ENCODE peak calls at places on chromosomes 5 and 9, in ten cellular contexts. N is stomach, E is tibial nerve, L is ovary, R is lower leg skin, D is prostate gland, Q is gastrocnemius medialis, Y is body of pancreas, Z is A549, F is GM12878. G is an unnamed sample.

GRCh38 chr5:171710451-171711024 is 75.1 kb upstream of the SMIM23 start:
- DNase-seq in N (no peak), E (no peak), L (no peak), R (peak), D (no peak), Q (no peak), Y (no peak), Z (no peak), F (no peak), G (no peak)

GRCh38 chr9:114370985-114371335 is 16.8 kb downstream of the AKNA start:
- DNase-seq in N (no peak), E (no peak), L (no peak), R (no peak), D (no peak), Q (no peak), Y (no peak), Z (no peak), F (no peak), G (no peak)

GRCh38 chr5:3694819-3695218 is 99.2 kb downstream of the IRX1 start:
- DNase-seq in N (no peak), E (no peak), L (no peak), R (no peak), D (no peak), Q (no peak), Y (no peak), Z (no peak), F (no peak), G (no peak)

GRCh38 chr5:27290166-27290565 is 251.8 kb upstream of the CDH9 start:
- DNase-seq in N (no peak), E (no peak), L (no peak), R (no peak), D (no peak), Q (no peak), Y (no peak), Z (no peak), F (no peak), G (no peak)

GRCh38 chr5:175867587-175868347 is 3.6 kb upstream of the CPLX2 start:
- DNase-seq in N (no peak), E (no peak), L (no peak), R (no peak), D (no peak), Q (no peak), Y (peak), Z (peak), F (no peak), G (no peak)

GRCh38 chr9:76912631-76913275 is 6.8 kb upstream of the PRUNE2 start:
- DNase-seq in N (no peak), E (no peak), L (no peak), R (no peak), D (no peak), Q (no peak), Y (peak), Z (no peak), F (no peak), G (no peak)

GRCh38 chr5:59517926-59518585 is 375.5 kb downstream of the PDE4D start:
- DNase-seq in N (no peak), E (no peak), L (no peak), R (no peak), D (no peak), Q (no peak), Y (no peak), Z (peak), F (no peak), G (no peak)

GRCh38 chr5:77638763-77639451 is 394 bp upstream of the OTP start:
- DNase-seq in N (no peak), E (no peak), L (no peak), R (no peak), D (no peak), Q (no peak), Y (no peak), Z (no peak), F (no peak), G (no peak)

GRCh38 chr5:31771045-31771444 is 132.1 kb downstream of the PDZD2 start:
- DNase-seq in N (no peak), E (no peak), L (no peak), R (no peak), D (no peak), Q (no peak), Y (no peak), Z (no peak), F (peak), G (no peak)

GRCh38 chr9:6931913-6932312 is 174.1 kb downstream of the KDM4C start:
- DNase-seq in N (peak), E (no peak), L (no peak), R (no peak), D (no peak), Q (no peak), Y (no peak), Z (no peak), F (no peak), G (no peak)

GRCh38 chr5:172669808-172670402 is 28.8 kb downstream of the NEURL1B start:
- DNase-seq in N (no peak), E (no peak), L (peak), R (no peak), D (no peak), Q (no peak), Y (no peak), Z (no peak), F (no peak), G (no peak)

GRCh38 chr5:177491429-177491945 is 5.9 kb downstream of the PDLIM7 start:
- DNase-seq in N (no peak), E (no peak), L (peak), R (no peak), D (no peak), Q (no peak), Y (no peak), Z (peak), F (no peak), G (no peak)

GRCh38 chr5:173665326-173665725 is 48.9 kb upstream of the BOD1 start:
- DNase-seq in N (no peak), E (no peak), L (no peak), R (peak), D (no peak), Q (no peak), Y (no peak), Z (no peak), F (no peak), G (no peak)

GRCh38 chr5:1161832-1162229 is 39.6 kb upstream of the SLC6A19 start:
- DNase-seq in N (peak), E (peak), L (peak), R (peak), D (peak), Q (no peak), Y (peak), Z (no peak), F (no peak), G (peak)

GRCh38 chr9:120892748-120893584 is 16.0 kb upstream of the PHF19 start:
- DNase-seq in N (no peak), E (no peak), L (no peak), R (no peak), D (no peak), Q (no peak), Y (peak), Z (no peak), F (no peak), G (no peak)

GRCh38 chr5:176162206-176162605 is 76.0 kb upstream of the SIMC1 start:
- DNase-seq in N (peak), E (no peak), L (peak), R (no peak), D (no peak), Q (no peak), Y (peak), Z (no peak), F (no peak), G (no peak)

GRCh38 chr9:74760031-74760700 is 127.6 kb downstream of the TRPM6 start:
- DNase-seq in N (no peak), E (no peak), L (no peak), R (no peak), D (no peak), Q (no peak), Y (no peak), Z (no peak), F (no peak), G (no peak)

GRCh38 chr9:32969270-32969669 is 32.2 kb downstream of the APTX start:
- DNase-seq in N (no peak), E (no peak), L (no peak), R (no peak), D (no peak), Q (no peak), Y (no peak), Z (no peak), F (no peak), G (no peak)

DNA sequence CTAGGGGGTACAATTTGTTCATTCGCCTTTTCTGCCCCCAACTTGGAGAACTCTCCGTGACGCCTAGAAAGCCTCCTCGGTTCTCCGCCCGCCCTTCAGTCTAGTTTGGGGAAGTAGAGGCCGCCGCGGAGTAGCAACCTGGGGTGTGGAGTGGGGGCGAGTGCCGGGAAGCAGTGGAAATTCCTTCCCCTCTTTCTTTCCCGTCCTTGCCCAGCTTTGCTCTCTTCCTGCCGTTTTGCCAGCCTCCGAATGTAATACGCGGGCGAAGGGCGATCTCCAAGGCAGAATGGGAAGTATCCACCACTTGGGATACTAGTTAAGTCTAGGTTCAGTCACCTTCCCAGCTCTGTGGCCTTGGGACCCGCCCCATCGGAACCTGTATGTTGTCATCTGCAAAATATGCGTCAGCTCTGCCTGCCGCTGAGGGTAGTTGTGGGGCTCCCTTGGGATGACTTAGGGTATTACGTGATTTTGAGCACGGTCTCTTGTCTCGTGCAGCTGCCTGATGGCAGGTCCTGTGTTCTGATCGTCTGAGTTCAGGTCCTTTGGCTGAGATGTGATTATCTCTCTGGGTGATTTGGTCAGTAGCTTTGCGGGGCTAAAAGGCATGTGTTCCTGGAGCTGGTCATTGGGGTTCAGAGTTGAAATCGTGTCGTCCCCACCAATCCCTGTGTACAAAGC is 726 bp downstream of the PAM start:
- DNase-seq in N (peak), E (peak), L (peak), R (peak), D (peak), Q (peak), Y (peak), Z (peak), F (peak), G (peak)
- TF ChIP-seq POLR2A in N (no peak), E (no peak), L (peak), R (no peak), D (peak), Q (peak), Y (peak), Z (no peak), F (no peak), G (peak)

DNA sequence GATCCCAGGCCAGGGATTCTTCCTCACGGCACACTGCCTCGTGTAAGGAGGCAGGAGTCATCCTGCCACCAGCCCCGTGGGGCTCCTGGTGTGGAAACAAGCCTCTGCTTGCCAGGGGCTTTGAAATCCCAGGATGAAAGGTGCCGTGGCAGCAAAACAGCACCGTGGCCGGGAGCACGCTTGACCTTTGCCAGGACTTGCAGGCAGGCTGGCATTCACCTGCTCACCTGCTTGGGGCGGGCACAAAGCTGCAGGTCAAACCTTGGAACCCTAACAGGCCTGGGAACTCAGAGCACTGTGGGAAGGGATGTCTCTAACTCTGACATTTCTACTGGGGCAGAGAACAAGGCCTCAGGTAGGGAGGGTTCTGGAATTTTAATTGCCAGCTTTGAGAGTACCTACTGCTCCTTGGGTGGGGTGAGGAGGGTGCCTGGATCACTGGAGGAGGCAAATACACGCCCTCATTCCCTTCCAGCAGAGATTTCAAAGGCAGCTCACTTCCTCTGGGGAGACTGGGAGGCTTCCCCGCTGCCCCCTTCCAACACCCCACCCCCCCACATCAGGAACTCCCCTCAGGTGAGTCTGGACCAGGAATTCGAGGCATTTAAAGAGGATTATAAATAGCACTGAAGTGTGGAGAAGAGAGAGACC is 45.6 kb upstream of the STXBP1 start:
- DNase-seq in N (peak), E (no peak), L (no peak), R (no peak), D (peak), Q (no peak), Y (no peak), Z (no peak), F (no peak), G (peak)
- H3K4me3 ChIP-seq in N (peak), E (peak), L (no peak), R (no peak), D (peak), Q (peak), Y (peak), Z (peak), F (no peak), G (no peak)

DNA sequence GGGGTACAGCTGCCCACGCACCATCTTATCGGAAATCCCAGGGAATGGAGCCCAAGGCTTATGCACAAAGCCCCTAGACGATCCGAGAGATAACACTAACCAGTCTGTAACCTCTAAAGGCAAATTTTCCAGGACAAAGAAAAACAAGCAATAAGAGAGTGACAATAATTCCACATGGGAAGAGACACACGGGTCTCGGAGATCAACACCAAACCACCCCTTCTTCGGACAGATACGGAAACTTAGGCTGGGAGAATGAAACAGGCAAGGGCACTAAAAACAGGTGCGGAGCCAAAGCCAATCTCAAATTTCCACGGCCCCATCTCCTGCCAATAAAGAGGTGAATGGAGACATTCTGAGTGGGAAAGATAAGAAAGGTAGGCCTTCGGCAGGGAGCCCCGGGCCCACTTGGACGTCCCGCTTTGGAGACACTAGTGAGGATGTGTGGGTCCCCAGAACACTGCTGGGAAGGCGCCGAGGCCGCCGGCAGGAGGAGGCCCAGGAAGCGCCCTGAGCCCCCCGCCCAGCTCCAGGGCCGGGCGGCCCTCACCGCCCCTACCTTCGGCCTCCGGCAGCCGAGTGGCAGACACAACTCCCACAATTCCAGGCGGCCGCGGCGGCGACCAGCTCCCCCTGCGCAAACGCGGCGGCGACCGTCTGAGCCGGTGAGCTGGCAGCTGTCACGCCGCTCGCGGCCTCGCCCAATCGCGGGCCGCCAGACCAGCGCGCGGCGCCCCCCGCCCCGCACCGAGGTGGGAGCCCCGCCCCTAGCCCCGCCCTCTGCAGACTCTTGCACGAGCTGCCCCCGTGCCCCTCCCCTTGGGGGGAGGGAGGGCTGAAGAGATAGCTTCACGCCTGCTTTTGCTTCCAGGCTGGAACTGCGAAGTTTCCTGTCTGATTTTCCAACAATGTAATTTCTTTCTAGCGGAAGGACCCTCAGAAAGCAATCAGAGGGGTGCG is at the start of gene SIL1:
- DNase-seq in N (peak), E (peak), L (peak), R (peak), D (peak), Q (peak), Y (peak), Z (peak), F (peak), G (peak)
- TF ChIP-seq POLR2A in N (no peak), E (peak), L (peak), R (no peak), D (peak), Q (peak), Y (peak), Z (peak), F (peak), G (peak)

DNA sequence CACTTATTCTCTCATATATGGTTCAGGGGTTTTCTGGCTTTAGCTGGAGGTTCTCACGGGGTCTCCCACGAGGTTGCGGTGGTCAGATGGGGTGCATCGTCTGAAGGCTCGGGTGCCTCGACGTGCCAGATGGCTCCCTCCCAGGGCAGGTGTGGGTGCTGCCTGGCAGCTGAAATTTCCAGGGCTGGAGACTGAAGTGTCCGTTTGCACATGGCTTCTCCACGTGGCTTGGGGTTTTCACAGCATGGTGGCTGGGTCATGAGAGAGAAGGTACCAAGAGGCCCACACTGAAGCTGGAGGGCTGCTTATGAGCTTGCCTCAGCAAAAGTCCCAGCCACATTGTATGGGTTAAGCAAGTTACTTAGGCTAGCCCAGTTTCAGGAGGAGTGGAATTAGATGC is 218.6 kb downstream of the AGTPBP1 start:
- DNase-seq in N (no peak), E (no peak), L (no peak), R (peak), D (no peak), Q (no peak), Y (no peak), Z (no peak), F (no peak), G (no peak)
- H3K4me3 ChIP-seq in N (no peak), E (no peak), L (no peak), R (no peak), D (no peak), Q (no peak), Y (no peak), Z (peak), F (no peak), G (no peak)

DNA sequence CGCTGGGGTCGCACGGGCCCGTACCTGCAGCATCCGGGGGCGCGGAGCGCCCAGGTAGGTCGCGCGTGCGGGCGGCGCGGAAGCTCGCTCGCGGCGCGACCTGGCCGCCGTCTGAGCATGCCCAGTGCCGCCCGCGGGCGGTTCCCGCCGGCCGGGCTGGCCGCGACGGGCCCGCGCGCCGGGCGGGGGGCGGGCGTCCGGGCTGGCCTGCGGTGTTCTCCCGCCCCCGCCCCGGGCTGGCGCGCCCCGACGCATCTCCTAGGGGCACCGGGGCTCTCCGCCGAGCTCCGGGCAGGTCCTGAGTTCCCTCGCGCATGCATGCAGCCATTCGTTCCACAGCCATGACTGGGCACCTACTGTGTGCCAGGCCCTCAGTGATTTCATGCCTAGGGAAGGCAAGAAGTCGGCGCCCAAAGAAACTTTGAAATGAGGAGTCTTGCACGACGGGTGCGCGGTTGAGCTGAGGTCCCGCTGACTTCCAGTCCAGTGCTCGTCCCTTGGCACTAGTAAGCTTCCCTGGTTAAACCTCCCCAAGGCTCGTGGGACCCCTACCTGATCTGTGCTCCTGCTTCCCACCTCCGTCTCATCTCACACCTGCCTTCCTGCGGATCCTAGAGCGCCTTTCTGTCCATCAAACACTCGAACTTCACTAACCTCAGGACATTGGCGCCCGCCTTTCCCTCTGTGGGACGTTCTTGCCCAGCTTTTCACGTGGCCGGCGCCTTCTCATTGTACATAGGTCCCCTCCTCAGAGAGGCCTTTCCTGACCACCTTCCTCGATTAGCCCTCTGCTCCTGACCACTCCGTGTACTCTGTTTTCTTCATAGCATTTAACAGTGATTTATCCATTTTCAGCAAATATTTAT is at the start of gene PTPN3:
- DNase-seq in N (peak), E (no peak), L (peak), R (no peak), D (no peak), Q (no peak), Y (no peak), Z (peak), F (no peak), G (peak)
- TF ChIP-seq POLR2A in N (no peak), E (no peak), L (no peak), R (no peak), D (peak), Q (peak), Y (no peak), Z (peak), F (no peak), G (no peak)

GRCh38 chr5:96816430-96816939 is 8.7 kb upstream of the ERAP1 start:
- DNase-seq in N (no peak), E (no peak), L (no peak), R (no peak), D (no peak), Q (no peak), Y (no peak), Z (no peak), F (peak), G (no peak)

GRCh38 chr5:96819806-96820205 is 12.1 kb upstream of the ERAP1 start:
- DNase-seq in N (no peak), E (no peak), L (no peak), R (no peak), D (no peak), Q (no peak), Y (no peak), Z (no peak), F (no peak), G (no peak)

GRCh38 chr5:96817496-96817895 is 9.8 kb upstream of the ERAP1 start:
- DNase-seq in N (no peak), E (no peak), L (no peak), R (no peak), D (no peak), Q (no peak), Y (no peak), Z (no peak), F (no peak), G (no peak)

GRCh38 chr5:96812851-96813250 is 5.1 kb upstream of the ERAP1 start:
- DNase-seq in N (no peak), E (no peak), L (no peak), R (no peak), D (no peak), Q (no peak), Y (no peak), Z (no peak), F (no peak), G (no peak)

DNA sequence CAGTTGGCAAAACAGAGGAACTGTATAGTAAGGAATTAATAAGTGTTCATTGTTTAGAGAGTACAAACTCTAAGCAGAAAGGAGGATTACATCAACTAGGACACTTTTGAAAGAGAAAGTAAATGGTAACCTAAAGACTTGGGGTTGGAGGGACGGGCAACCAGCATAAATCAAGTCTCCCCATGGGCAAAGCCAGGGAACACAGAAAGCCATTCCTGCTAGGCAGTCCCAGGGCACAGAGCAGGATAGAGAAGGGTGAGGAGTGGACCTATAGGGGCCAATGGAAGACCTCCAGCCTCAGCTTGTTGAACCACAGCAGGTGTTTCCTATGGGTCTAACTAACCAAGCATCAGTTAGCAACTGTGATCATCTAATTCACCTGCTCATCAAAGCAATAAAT is 9.2 kb upstream of the ERAP1 start:
- DNase-seq in N (no peak), E (no peak), L (no peak), R (no peak), D (no peak), Q (no peak), Y (no peak), Z (no peak), F (no peak), G (no peak)
- H3K4me3 ChIP-seq in N (no peak), E (no peak), L (no peak), R (no peak), D (no peak), Q (no peak), Y (no peak), Z (no peak), F (peak), G (no peak)